ENCODE peak calls at places on chromosomes 11 and 22, in seven cellular contexts. V is B cell; Z is dermis microvascular lymphatic vessel endothelial cell; O is activated CD4-positive, alpha-beta memory T cell treated with anti-CD3 and anti-CD28 coated beads for 36 hours; W is activated naive CD4-positive, alpha-beta T cell treated with anti-CD3 and anti-CD28 coated beads for 36 hours; P is aorta; B is activated CD4-positive, alpha-beta T cell treated with anti-CD3 and anti-CD28 coated beads, Interleukin-2, amount 50 U/mL, for 1 hour. M is an unnamed sample.

GRCh38 chr11:19093976-19094375 is 23.0 kb upstream of the ZDHHC13 start:
- DNase-seq in O (no peak), B (no peak), Z (no peak), W (no peak), V (no peak), P (no peak), M (peak)

GRCh38 chr11:133821776-133822175 is 23.5 kb downstream of the SPATA19 start:
- DNase-seq in W (peak), V (no peak), B (no peak), Z (no peak), O (peak), P (no peak), M (no peak)

GRCh38 chr11:62401781-62402180 is 17.1 kb upstream of the SCGB1A1 start:
- DNase-seq in B (no peak), Z (no peak), V (peak), O (peak), W (no peak), P (no peak), M (no peak)

GRCh38 chr22:22787805-22788459 is 99.7 kb upstream of the IGLL5 start:
- DNase-seq in V (peak), P (no peak), B (peak), Z (peak), O (peak), W (peak), M (peak)

GRCh38 chr11:88418508-88418907 is 81.0 kb upstream of the CTSC start:
- DNase-seq in O (no peak), V (no peak), W (no peak), P (no peak), B (no peak), Z (no peak), M (peak)

GRCh38 chr22:50502628-50503474 is 4.7 kb downstream of the LMF2 start:
- DNase-seq in W (no peak), Z (no peak), V (no peak), P (no peak), O (no peak), B (no peak), M (no peak)

GRCh38 chr11:13594045-13594444 is 74.4 kb upstream of the FAR1 start:
- DNase-seq in W (no peak), O (no peak), V (no peak), Z (no peak), B (no peak), P (no peak), M (no peak)

GRCh38 chr11:71951741-71952310 is 23.0 kb downstream of the RNF121 start:
- DNase-seq in B (no peak), P (no peak), W (no peak), V (no peak), O (no peak), Z (no peak), M (no peak)